ENCODE peak calls at places on chromosomes 12 and 14, in four cellular contexts. L is GM23338, Z is HL-60, E is uterus. H is an unnamed sample.

GRCh38 chr14:20603813-20604212 is 12.6 kb upstream of the RNASE12 start:
- DNase-seq in L (no peak), Z (peak), E (no peak), H (no peak)

GRCh38 chr12:25756974-25757665 is 201.4 kb upstream of the RASSF8 start:
- DNase-seq in L (no peak), Z (no peak), E (no peak), H (no peak)

GRCh38 chr12:113214938-113215400 is 6.3 kb upstream of the TPCN1 start:
- DNase-seq in L (no peak), Z (peak), E (peak), H (peak)

GRCh38 chr12:98137278-98137677 is 378.1 kb upstream of the TMPO start:
- DNase-seq in L (no peak), Z (no peak), E (no peak), H (no peak)

GRCh38 chr12:80834724-80835123 is 103.0 kb downstream of the LIN7A start:
- DNase-seq in L (no peak), Z (no peak), E (no peak), H (no peak)

GRCh38 chr14:61186793-61187641 is 94.1 kb downstream of the TMEM30B start:
- DNase-seq in L (no peak), Z (no peak), E (peak), H (no peak)

GRCh38 chr12:68631177-68631576 is 20.5 kb downstream of the RAP1B start:
- DNase-seq in L (no peak), Z (no peak), E (no peak), H (no peak)

GRCh38 chr14:22471545-22472121 is 117.4 kb downstream of the DAD1 start:
- DNase-seq in L (peak), Z (peak), E (no peak), H (no peak)

GRCh38 chr14:68012861-68013260 is 193.3 kb downstream of the RAD51B start:
- DNase-seq in L (no peak), Z (no peak), E (no peak), H (no peak)

GRCh38 chr14:102272392-102272791 is 32.6 kb downstream of the MOK start:
- DNase-seq in L (no peak), Z (no peak), E (no peak), H (peak)

GRCh38 chr14:26719514-26719913 is 121.7 kb upstream of the NOVA1 start:
- DNase-seq in L (no peak), Z (no peak), E (no peak), H (no peak)

GRCh38 chr12:39764944-39765560 is 145.4 kb upstream of the ABCD2 start:
- DNase-seq in L (peak), Z (peak), E (no peak), H (no peak)

GRCh38 chr12:14885718-14886201 is at the start of gene MGP:
- DNase-seq in L (no peak), Z (no peak), E (peak), H (no peak)

GRCh38 chr12:104805186-104805585 is 152.9 kb downstream of the SLC41A2 start:
- DNase-seq in L (no peak), Z (no peak), E (no peak), H (peak)

GRCh38 chr12:2624543-2625266 is 170.1 kb upstream of the FKBP4 start:
- DNase-seq in L (peak), Z (no peak), E (no peak), H (peak)

GRCh38 chr12:46224401-46224800 is 44.4 kb downstream of the SLC38A1 start:
- DNase-seq in L (no peak), Z (no peak), E (peak), H (no peak)

GRCh38 chr12:63445266-63445665 is 223.0 kb downstream of the DPY19L2 start:
- DNase-seq in L (no peak), Z (no peak), E (no peak), H (peak)

GRCh38 chr12:53267309-53268008 is 640 bp upstream of the ESPL1 start:
- DNase-seq in L (no peak), Z (peak), E (no peak), H (no peak)

GRCh38 chr14:75661499-75661814 is 411 bp downstream of the TTLL5 start:
- DNase-seq in L (no peak), Z (no peak), E (no peak), H (no peak)

GRCh38 chr12:52249041-52249461 is 16.0 kb downstream of the KRT7 start:
- DNase-seq in L (no peak), Z (no peak), E (peak), H (no peak)

GRCh38 chr12:24491968-24492367 is 456.9 kb downstream of the BCAT1 start:
- DNase-seq in L (peak), Z (peak), E (no peak), H (no peak)

GRCh38 chr12:132513070-132513398 is 23.1 kb downstream of the FBRSL1 start:
- DNase-seq in L (no peak), Z (no peak), E (no peak), H (no peak)

GRCh38 chr14:61388976-61389576 is 67.7 kb downstream of the PRKCH start:
- DNase-seq in L (no peak), Z (no peak), E (no peak), H (peak)

GRCh38 chr14:20757963-20758362 is 10.2 kb upstream of the EDDM3B start:
- DNase-seq in L (peak), Z (peak), E (no peak), H (no peak)

GRCh38 chr14:47264842-47265241 is 410.6 kb downstream of the MDGA2 start:
- DNase-seq in L (no peak), Z (no peak), E (no peak), H (no peak)

GRCh38 chr12:9041321-9041720 is 52.0 kb downstream of the KLRG1 start:
- DNase-seq in L (no peak), Z (no peak), E (no peak), H (no peak)

GRCh38 chr12:18389820-18390219 is 128.5 kb downstream of the PIK3C2G start:
- DNase-seq in L (no peak), Z (no peak), E (no peak), H (no peak)

GRCh38 chr14:90455100-90455571 is 58.3 kb downstream of the CALM1 start:
- DNase-seq in L (no peak), Z (no peak), E (peak), H (no peak)

GRCh38 chr12:90978117-90978770 is 23.3 kb upstream of the CCER1 start:
- DNase-seq in L (peak), Z (no peak), E (peak), H (no peak)

GRCh38 chr14:100695423-100695738 is 31.3 kb upstream of the DLK1 start:
- DNase-seq in L (no peak), Z (no peak), E (no peak), H (no peak)

GRCh38 chr14:68361231-68361630 is 431.6 kb downstream of the ZFP36L1 start:
- DNase-seq in L (no peak), Z (no peak), E (no peak), H (no peak)

GRCh38 chr12:109855377-109855776 is 22.2 kb upstream of the TRPV4 start:
- DNase-seq in L (no peak), Z (no peak), E (no peak), H (no peak)

GRCh38 chr12:106079148-106079738 is 59.5 kb downstream of the NUAK1 start:
- DNase-seq in L (no peak), Z (no peak), E (no peak), H (no peak)
- H3K27ac ChIP-seq in L (no peak), Z (no peak), E (peak), H (peak)

GRCh38 chr12:47982311-47982710 is 18.9 kb downstream of the TMEM106C start:
- DNase-seq in L (no peak), Z (no peak), E (no peak), H (no peak)
- H3K27ac ChIP-seq in L (no peak), Z (no peak), E (no peak), H (no peak)

GRCh38 chr12:121618659-121619233 is 7.6 kb upstream of the ORAI1 start:
- DNase-seq in L (no peak), Z (no peak), E (no peak), H (no peak)
- H3K27ac ChIP-seq in L (no peak), Z (no peak), E (no peak), H (no peak)

DNA sequence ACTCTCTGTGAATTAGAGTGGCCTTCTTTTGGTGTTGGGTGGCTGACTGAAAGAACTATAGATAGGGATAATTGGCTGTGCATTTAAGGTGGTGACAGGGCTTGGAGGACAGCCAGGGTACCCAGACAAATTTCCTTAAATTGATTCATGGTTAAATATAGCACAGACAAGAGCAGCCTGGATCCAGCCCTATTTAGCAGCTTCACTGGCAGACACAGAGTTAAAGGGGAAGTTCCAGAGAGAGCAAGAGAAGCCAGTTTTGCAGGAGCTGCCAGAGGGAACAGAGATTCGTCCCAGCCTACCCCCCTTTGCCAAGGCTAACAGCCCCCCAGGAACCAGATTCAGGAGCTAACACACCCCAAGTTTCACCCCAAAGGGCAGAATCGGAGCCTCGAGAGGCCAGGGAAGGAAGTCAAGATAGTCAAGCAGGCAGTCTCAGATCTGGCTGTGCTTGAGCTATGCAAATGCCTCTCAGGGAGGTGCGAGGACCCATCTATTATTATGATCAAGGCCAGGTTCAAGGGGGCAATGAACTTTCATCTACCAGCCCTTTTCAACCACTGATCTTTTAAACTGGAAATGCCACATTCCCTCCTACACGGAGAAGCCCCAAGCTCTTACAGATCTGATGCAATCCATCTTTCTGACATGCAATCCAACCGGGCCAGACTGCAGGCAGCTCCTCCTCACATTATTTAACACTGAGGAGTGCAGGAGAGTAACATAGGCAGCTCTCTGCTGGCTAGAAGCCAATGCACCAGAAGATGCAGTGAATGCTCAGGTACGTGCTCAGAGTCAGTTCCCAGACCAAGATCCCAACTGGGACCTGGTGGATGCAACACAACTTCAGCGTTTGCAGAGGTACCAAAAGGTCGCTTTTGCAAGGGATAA is 58.2 kb downstream of the DHRS2 start:
- DNase-seq in L (peak), Z (peak), E (no peak), H (peak)
- H3K27ac ChIP-seq in L (peak), Z (peak), E (peak), H (peak)

GRCh38 chr12:131027876-131028586 is 74.3 kb downstream of the ADGRD1 start:
- DNase-seq in L (no peak), Z (no peak), E (no peak), H (peak)
- H3K27ac ChIP-seq in L (no peak), Z (no peak), E (no peak), H (no peak)

DNA sequence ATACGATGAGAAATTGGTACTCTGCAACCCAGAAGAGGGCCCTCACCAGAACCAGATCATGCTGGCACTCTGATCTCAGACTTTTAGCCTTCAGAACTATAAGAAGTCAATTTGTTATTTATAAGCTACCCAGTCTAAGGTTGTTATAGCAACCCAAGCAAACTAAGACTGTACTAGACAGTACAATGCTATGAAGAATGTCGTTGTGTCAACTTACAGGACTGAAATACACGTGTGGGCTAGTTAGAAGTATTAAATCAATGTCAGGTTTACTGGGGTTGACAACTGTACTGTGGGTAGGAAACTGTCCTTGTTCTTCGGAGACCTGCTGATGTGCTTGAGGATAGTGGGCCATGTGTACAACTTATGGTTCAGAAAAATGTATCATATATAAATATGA is 19.7 kb downstream of the DUSP16 start:
- DNase-seq in L (no peak), Z (no peak), E (no peak), H (peak)
- H3K27ac ChIP-seq in L (no peak), Z (no peak), E (no peak), H (no peak)

GRCh38 chr12:70757830-70758493 is 120.7 kb upstream of the PTPRB start:
- DNase-seq in L (peak), Z (no peak), E (no peak), H (no peak)

GRCh38 chr12:70758494-70758845 is 121.2 kb upstream of the PTPRB start:
- DNase-seq in L (no peak), Z (no peak), E (no peak), H (no peak)

GRCh38 chr12:70754330-70754741 is 117.1 kb upstream of the PTPRB start:
- DNase-seq in L (no peak), Z (no peak), E (no peak), H (peak)

GRCh38 chr12:70756791-70757190 is 119.6 kb upstream of the PTPRB start:
- DNase-seq in L (no peak), Z (no peak), E (no peak), H (no peak)

DNA sequence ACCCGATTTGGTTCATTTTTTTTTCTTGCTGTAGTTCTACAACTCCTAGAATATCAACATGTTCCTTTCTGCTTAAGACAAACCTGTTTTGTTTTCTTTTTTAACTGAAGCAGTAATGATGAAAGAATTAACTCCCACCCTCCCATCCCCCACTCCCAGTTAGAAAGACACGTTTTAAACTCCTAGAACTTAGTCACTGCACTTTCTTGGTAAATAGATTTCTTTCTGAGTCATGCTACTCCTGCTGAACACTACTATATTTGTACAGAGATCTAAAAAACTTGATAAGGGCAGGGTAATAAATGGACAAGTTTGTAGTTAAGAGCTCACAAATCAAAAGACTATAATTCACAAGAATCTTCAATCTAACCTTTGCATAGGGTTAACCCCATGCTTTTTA is 118.9 kb upstream of the PTPRB start:
- DNase-seq in L (no peak), Z (no peak), E (no peak), H (peak)
- H3K27ac ChIP-seq in L (no peak), Z (no peak), E (peak), H (no peak)

GRCh38 chr12:108643941-108644742 is 10.4 kb upstream of the SELPLG start:
- DNase-seq in L (no peak), Z (no peak), E (no peak), H (no peak)
- H3K27ac ChIP-seq in L (no peak), Z (no peak), E (peak), H (no peak)

H was measured in trophoblast cell.